ENCODE peak calls at places on chromosome 18, in five cellular contexts. One of them, this sample, is unnamed.

GRCh38 chr18:78908462-78908861 is 71.2 kb upstream of the SALL3 start:
- DNase-seq in lower leg skin: no peak
- DNase-seq in tibial artery: no peak
- DNase-seq in GM12865: no peak
- DNase-seq in adrenal gland: no peak
- DNase-seq in this sample: no peak

GRCh38 chr18:76412010-76412817 is 82.8 kb downstream of the ZNF516 start:
- DNase-seq in lower leg skin: peak
- DNase-seq in tibial artery: no peak
- DNase-seq in GM12865: no peak
- DNase-seq in adrenal gland: peak
- DNase-seq in this sample: peak

GRCh38 chr18:3924455-3924854 is 474.5 kb downstream of the TGIF1 start:
- DNase-seq in lower leg skin: no peak
- DNase-seq in tibial artery: no peak
- DNase-seq in GM12865: no peak
- DNase-seq in adrenal gland: no peak
- DNase-seq in this sample: no peak

GRCh38 chr18:11148655-11149440 is 521 bp downstream of the PIEZO2 start:
- DNase-seq in lower leg skin: no peak
- DNase-seq in tibial artery: no peak
- DNase-seq in GM12865: no peak
- DNase-seq in adrenal gland: no peak
- DNase-seq in this sample: no peak

GRCh38 chr18:48842259-48843061 is 108.3 kb downstream of the SMAD7 start:
- DNase-seq in lower leg skin: no peak
- DNase-seq in tibial artery: peak
- DNase-seq in GM12865: no peak
- DNase-seq in adrenal gland: peak
- DNase-seq in this sample: peak

GRCh38 chr18:30177056-30177455 is 865.5 kb downstream of the DSC3 start:
- DNase-seq in lower leg skin: no peak
- DNase-seq in tibial artery: no peak
- DNase-seq in GM12865: no peak
- DNase-seq in adrenal gland: no peak
- DNase-seq in this sample: peak

GRCh38 chr18:36028859-36029258 is 38.5 kb downstream of the RPRD1A start:
- DNase-seq in lower leg skin: no peak
- DNase-seq in tibial artery: no peak
- DNase-seq in GM12865: no peak
- DNase-seq in adrenal gland: no peak
- DNase-seq in this sample: peak

GRCh38 chr18:33817096-33817495 is 239.1 kb downstream of the ASXL3 start:
- DNase-seq in lower leg skin: no peak
- DNase-seq in tibial artery: no peak
- DNase-seq in GM12865: no peak
- DNase-seq in adrenal gland: no peak
- DNase-seq in this sample: no peak

GRCh38 chr18:389658-390357 is 110.7 kb downstream of the COLEC12 start:
- DNase-seq in lower leg skin: no peak
- DNase-seq in tibial artery: no peak
- DNase-seq in GM12865: peak
- DNase-seq in adrenal gland: no peak
- DNase-seq in this sample: peak

GRCh38 chr18:21146016-21146415 is 34.4 kb upstream of the ROCK1 start:
- DNase-seq in lower leg skin: no peak
- DNase-seq in tibial artery: no peak
- DNase-seq in GM12865: no peak
- DNase-seq in adrenal gland: no peak
- DNase-seq in this sample: peak

GRCh38 chr18:3391704-3392466 is 58.1 kb upstream of the TGIF1 start:
- DNase-seq in lower leg skin: no peak
- DNase-seq in tibial artery: no peak
- DNase-seq in GM12865: no peak
- DNase-seq in adrenal gland: no peak
- DNase-seq in this sample: no peak

GRCh38 chr18:44979813-44980212 is 299.1 kb downstream of the SETBP1 start:
- DNase-seq in lower leg skin: no peak
- DNase-seq in tibial artery: no peak
- DNase-seq in GM12865: no peak
- DNase-seq in adrenal gland: no peak
- DNase-seq in this sample: no peak

GRCh38 chr18:59272971-59273935 is at the start of gene RAX:
- DNase-seq in lower leg skin: no peak
- DNase-seq in tibial artery: no peak
- DNase-seq in GM12865: no peak
- DNase-seq in adrenal gland: no peak
- DNase-seq in this sample: peak

GRCh38 chr18:75377258-75377657 is 50.2 kb downstream of the SMIM21 start:
- DNase-seq in lower leg skin: no peak
- DNase-seq in tibial artery: no peak
- DNase-seq in GM12865: no peak
- DNase-seq in adrenal gland: no peak
- DNase-seq in this sample: no peak

GRCh38 chr18:2150566-2150965 is 420.7 kb downstream of the METTL4 start:
- DNase-seq in lower leg skin: no peak
- DNase-seq in tibial artery: no peak
- DNase-seq in GM12865: no peak
- DNase-seq in adrenal gland: no peak
- DNase-seq in this sample: no peak

GRCh38 chr18:48997681-48997984 is 46.9 kb upstream of the SMAD7 start:
- DNase-seq in lower leg skin: no peak
- DNase-seq in tibial artery: no peak
- DNase-seq in GM12865: no peak
- DNase-seq in adrenal gland: no peak
- DNase-seq in this sample: no peak

GRCh38 chr18:36711813-36712444 is 116.9 kb downstream of the TPGS2 start:
- DNase-seq in lower leg skin: no peak
- DNase-seq in tibial artery: no peak
- DNase-seq in GM12865: no peak
- DNase-seq in adrenal gland: peak
- DNase-seq in this sample: peak

GRCh38 chr18:12034241-12035100 is 53.2 kb downstream of the IMPA2 start:
- DNase-seq in lower leg skin: peak
- DNase-seq in tibial artery: no peak
- DNase-seq in GM12865: no peak
- DNase-seq in adrenal gland: peak
- DNase-seq in this sample: no peak

GRCh38 chr18:80246656-80247402 is 485 bp downstream of the PARD6G start:
- DNase-seq in lower leg skin: peak
- DNase-seq in tibial artery: no peak
- DNase-seq in GM12865: no peak
- DNase-seq in adrenal gland: no peak
- DNase-seq in this sample: no peak

GRCh38 chr18:3062798-3063563 is 50.0 kb upstream of the LPIN2 start:
- DNase-seq in lower leg skin: peak
- DNase-seq in tibial artery: peak
- DNase-seq in GM12865: peak
- DNase-seq in adrenal gland: peak
- DNase-seq in this sample: peak

GRCh38 chr18:79702906-79703305 is 23.3 kb downstream of the CTDP1 start:
- DNase-seq in lower leg skin: no peak
- DNase-seq in tibial artery: no peak
- DNase-seq in GM12865: no peak
- DNase-seq in adrenal gland: no peak
- DNase-seq in this sample: no peak

GRCh38 chr18:79567481-79568147 is 112.0 kb upstream of the CTDP1 start:
- DNase-seq in lower leg skin: no peak
- DNase-seq in tibial artery: peak
- DNase-seq in GM12865: no peak
- DNase-seq in adrenal gland: no peak
- DNase-seq in this sample: peak

GRCh38 chr18:45378308-45378707 is 237.0 kb upstream of the SLC14A2 start:
- DNase-seq in lower leg skin: no peak
- DNase-seq in tibial artery: no peak
- DNase-seq in GM12865: no peak
- DNase-seq in adrenal gland: no peak
- DNase-seq in this sample: no peak

GRCh38 chr18:36284671-36285295 is 12.7 kb upstream of the FHOD3 start:
- DNase-seq in lower leg skin: no peak
- DNase-seq in tibial artery: no peak
- DNase-seq in GM12865: peak
- DNase-seq in adrenal gland: peak
- DNase-seq in this sample: peak

GRCh38 chr18:39519741-39520140 is 1954.1 kb upstream of the CELF4 start:
- DNase-seq in lower leg skin: no peak
- DNase-seq in tibial artery: no peak
- DNase-seq in GM12865: no peak
- DNase-seq in adrenal gland: no peak
- DNase-seq in this sample: no peak

GRCh38 chr18:38611036-38611964 is 1045.7 kb upstream of the CELF4 start:
- DNase-seq in lower leg skin: no peak
- DNase-seq in tibial artery: no peak
- DNase-seq in GM12865: peak
- DNase-seq in adrenal gland: no peak
- DNase-seq in this sample: no peak

GRCh38 chr18:59464521-59464920 is 105.5 kb upstream of the LMAN1 start:
- DNase-seq in lower leg skin: no peak
- DNase-seq in tibial artery: no peak
- DNase-seq in GM12865: no peak
- DNase-seq in adrenal gland: no peak
- DNase-seq in this sample: no peak

GRCh38 chr18:7429831-7430230 is 137.3 kb upstream of the PTPRM start:
- DNase-seq in lower leg skin: no peak
- DNase-seq in tibial artery: no peak
- DNase-seq in GM12865: no peak
- DNase-seq in adrenal gland: peak
- DNase-seq in this sample: no peak

GRCh38 chr18:48547456-48548403 is 8.9 kb downstream of the CTIF start:
- DNase-seq in lower leg skin: peak
- DNase-seq in tibial artery: peak
- DNase-seq in GM12865: no peak
- DNase-seq in adrenal gland: peak
- DNase-seq in this sample: peak

GRCh38 chr18:46051731-46052461 is 20.2 kb downstream of the PSTPIP2 start:
- DNase-seq in lower leg skin: peak
- DNase-seq in tibial artery: no peak
- DNase-seq in GM12865: no peak
- DNase-seq in adrenal gland: no peak
- DNase-seq in this sample: peak

GRCh38 chr18:58871514-58872490 is 7.1 kb downstream of the ZNF532 start:
- DNase-seq in lower leg skin: peak
- DNase-seq in tibial artery: no peak
- DNase-seq in GM12865: no peak
- DNase-seq in adrenal gland: no peak
- DNase-seq in this sample: peak

GRCh38 chr18:2655954-2656236 is 369 bp downstream of the SMCHD1 start:
- DNase-seq in lower leg skin: peak
- DNase-seq in tibial artery: no peak
- DNase-seq in GM12865: peak
- DNase-seq in adrenal gland: no peak
- DNase-seq in this sample: no peak

GRCh38 chr18:57438669-57439616 is 3.8 kb downstream of the ONECUT2 start:
- DNase-seq in lower leg skin: no peak
- DNase-seq in tibial artery: no peak
- DNase-seq in GM12865: no peak
- DNase-seq in adrenal gland: no peak
- DNase-seq in this sample: no peak
- H3K4me3 ChIP-seq in lower leg skin: no peak
- H3K4me3 ChIP-seq in tibial artery: no peak
- H3K4me3 ChIP-seq in GM12865: no peak
- H3K4me3 ChIP-seq in adrenal gland: no peak
- H3K4me3 ChIP-seq in this sample: no peak

DNA sequence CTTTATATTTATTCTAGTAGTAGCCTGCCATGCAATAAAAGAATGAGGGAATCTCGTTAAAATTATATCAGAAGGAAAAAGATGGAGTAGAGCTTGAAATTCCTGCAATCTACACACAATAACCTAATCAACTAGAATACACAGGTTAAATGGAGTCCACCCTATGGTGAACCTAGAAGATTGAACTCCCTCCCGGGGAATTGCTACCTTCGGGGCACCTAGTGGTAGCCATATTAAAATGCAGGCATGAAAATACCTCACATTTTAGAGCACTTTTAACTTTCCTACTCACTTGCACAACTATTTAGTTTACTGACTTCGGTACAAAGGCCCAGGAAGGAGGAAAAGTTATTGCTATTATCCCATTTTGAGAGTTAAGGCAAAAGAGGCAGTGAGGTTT is 174.5 kb downstream of the SS18 start:
- DNase-seq in lower leg skin: no peak
- DNase-seq in tibial artery: no peak
- DNase-seq in GM12865: no peak
- DNase-seq in adrenal gland: no peak
- DNase-seq in this sample: no peak
- TF ChIP-seq CTCF in lower leg skin: no peak
- TF ChIP-seq CTCF in tibial artery: no peak
- TF ChIP-seq CTCF in GM12865: peak
- TF ChIP-seq CTCF in adrenal gland: no peak
- TF ChIP-seq CTCF in this sample: peak

GRCh38 chr18:13219012-13219396 is 444 bp downstream of the LDLRAD4 start:
- DNase-seq in lower leg skin: no peak
- DNase-seq in tibial artery: no peak
- DNase-seq in GM12865: no peak
- DNase-seq in adrenal gland: peak
- DNase-seq in this sample: no peak
- H3K4me3 ChIP-seq in lower leg skin: peak
- H3K4me3 ChIP-seq in tibial artery: peak
- H3K4me3 ChIP-seq in GM12865: no peak
- H3K4me3 ChIP-seq in adrenal gland: peak
- H3K4me3 ChIP-seq in this sample: no peak

GRCh38 chr18:14089176-14089575 is 43.1 kb downstream of the ZNF519 start:
- DNase-seq in lower leg skin: no peak
- DNase-seq in tibial artery: no peak
- DNase-seq in GM12865: no peak
- DNase-seq in adrenal gland: no peak
- DNase-seq in this sample: no peak

GRCh38 chr18:14089781-14090180 is 42.5 kb downstream of the ZNF519 start:
- DNase-seq in lower leg skin: no peak
- DNase-seq in tibial artery: no peak
- DNase-seq in GM12865: no peak
- DNase-seq in adrenal gland: no peak
- DNase-seq in this sample: no peak

GRCh38 chr18:14085770-14086458 is 46.3 kb downstream of the ZNF519 start:
- DNase-seq in lower leg skin: no peak
- DNase-seq in tibial artery: no peak
- DNase-seq in GM12865: no peak
- DNase-seq in adrenal gland: no peak
- DNase-seq in this sample: no peak

DNA sequence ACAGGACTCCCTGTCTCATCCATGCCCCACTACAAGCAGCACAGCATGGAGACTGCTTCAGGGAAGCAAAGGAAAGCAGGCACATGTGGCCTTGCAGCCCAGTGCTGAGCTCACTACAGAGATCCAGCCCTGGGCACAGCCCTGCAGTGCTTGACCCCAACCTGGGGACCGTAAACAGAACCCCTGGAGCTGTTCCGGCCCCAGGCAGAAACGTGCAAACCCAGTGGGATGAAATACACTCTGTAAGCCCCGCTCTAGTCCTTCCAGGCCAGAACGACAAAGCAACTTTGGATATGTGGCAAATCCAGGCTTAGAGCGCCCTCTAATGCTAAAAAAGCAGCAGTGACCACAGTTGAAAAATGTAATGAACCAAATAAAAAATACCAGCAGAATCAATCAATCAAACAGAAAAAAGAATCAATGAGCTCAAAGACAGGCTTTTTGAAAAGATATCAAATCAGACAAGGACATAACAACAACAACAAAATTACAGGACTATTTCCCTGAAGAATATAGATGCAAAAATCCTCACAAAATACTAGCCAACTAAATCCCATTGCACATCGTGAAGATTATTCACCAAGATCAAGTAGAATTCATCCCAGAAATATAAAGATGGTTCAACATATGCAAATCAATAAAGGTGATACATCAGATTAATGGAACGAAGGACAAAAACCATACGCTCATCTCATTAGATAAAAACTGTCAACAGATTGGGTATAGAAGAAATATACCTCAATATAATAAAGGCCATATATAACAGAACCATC is 45.6 kb downstream of the ZNF519 start:
- DNase-seq in lower leg skin: no peak
- DNase-seq in tibial artery: no peak
- DNase-seq in GM12865: peak
- DNase-seq in adrenal gland: no peak
- DNase-seq in this sample: peak
- TF ChIP-seq CTCF in lower leg skin: no peak
- TF ChIP-seq CTCF in tibial artery: no peak
- TF ChIP-seq CTCF in GM12865: peak
- TF ChIP-seq CTCF in adrenal gland: peak
- TF ChIP-seq CTCF in this sample: peak

This sample was measured in choroid plexus epithelial cell.